ENCODE peak calls at places on chromosomes 1 and 21, in five cellular contexts. I is tibial artery, E is A673, U is GM23338, B is IMR-90. W is an unnamed sample. For H3K36me3, the result is how much of the 10 kb centered on the place peaks cover.

GRCh38 chr1:17403081-17403480 is 31.1 kb downstream of the PADI6 start:
- DNase-seq in E (no peak), U (no peak), I (no peak), B (no peak), W (peak)

GRCh38 chr1:227396539-227397355 is 78.5 kb upstream of the CDC42BPA start:
- DNase-seq in B (no peak), U (no peak), E (no peak), I (no peak), W (peak)

GRCh38 chr1:46473991-46474390 is 15.6 kb upstream of the DMBX1 start:
- DNase-seq in U (no peak), B (no peak), I (no peak), E (no peak), W (no peak)

GRCh38 chr1:15722836-15723542 is 13.1 kb upstream of the SLC25A34 start:
- DNase-seq in I (no peak), B (no peak), E (no peak), U (no peak), W (no peak)

GRCh38 chr1:5286244-5286643 is 631.8 kb downstream of the AJAP1 start:
- DNase-seq in I (no peak), B (no peak), E (peak), U (peak), W (no peak)

GRCh38 chr1:8031176-8031785 is 5.2 kb upstream of the ERRFI1 start:
- DNase-seq in E (peak), U (peak), B (peak), I (no peak), W (no peak)

GRCh38 chr1:58975888-58976287 is 192.0 kb upstream of the JUN start:
- DNase-seq in E (no peak), B (peak), I (no peak), U (no peak), W (no peak)

GRCh38 chr1:224632921-224633321 is 16.8 kb downstream of the CNIH3 start:
- DNase-seq in U (peak), B (peak), I (no peak), E (peak), W (no peak)

GRCh38 chr1:228344631-228345072 is 62.0 kb downstream of the TRIM11 start:
- DNase-seq in I (peak), B (no peak), U (no peak), E (no peak), W (peak)

GRCh38 chr1:80593197-80593596 is 1207.5 kb upstream of the ADGRL2 start:
- DNase-seq in B (no peak), U (no peak), I (no peak), E (no peak), W (no peak)

GRCh38 chr1:37817481-37817880 is 9.5 kb upstream of the YRDC start:
- DNase-seq in E (peak), B (peak), U (peak), I (no peak), W (no peak)

GRCh38 chr21:28684351-28684750 is 308.3 kb downstream of the LTN1 start:
- DNase-seq in E (no peak), I (no peak), B (no peak), U (no peak), W (no peak)

GRCh38 chr1:30742963-30743559 is 14.5 kb downstream of the LAPTM5 start:
- DNase-seq in B (no peak), E (no peak), I (no peak), U (no peak), W (no peak)

GRCh38 chr1:114092118-114092517 is 61.6 kb downstream of the SYT6 start:
- DNase-seq in E (no peak), B (no peak), U (no peak), I (no peak), W (no peak)

GRCh38 chr21:32819702-32820101 is 48.1 kb upstream of the PAXBP1 start:
- DNase-seq in I (peak), E (no peak), B (peak), U (no peak), W (peak)

GRCh38 chr1:163410073-163410522 is 88.3 kb downstream of the NUF2 start:
- DNase-seq in I (peak), B (peak), E (peak), U (peak), W (peak)

GRCh38 chr1:5754817-5755551 is 237.2 kb downstream of the NPHP4 start:
- DNase-seq in E (no peak), I (no peak), B (no peak), U (no peak), W (no peak)

DNA sequence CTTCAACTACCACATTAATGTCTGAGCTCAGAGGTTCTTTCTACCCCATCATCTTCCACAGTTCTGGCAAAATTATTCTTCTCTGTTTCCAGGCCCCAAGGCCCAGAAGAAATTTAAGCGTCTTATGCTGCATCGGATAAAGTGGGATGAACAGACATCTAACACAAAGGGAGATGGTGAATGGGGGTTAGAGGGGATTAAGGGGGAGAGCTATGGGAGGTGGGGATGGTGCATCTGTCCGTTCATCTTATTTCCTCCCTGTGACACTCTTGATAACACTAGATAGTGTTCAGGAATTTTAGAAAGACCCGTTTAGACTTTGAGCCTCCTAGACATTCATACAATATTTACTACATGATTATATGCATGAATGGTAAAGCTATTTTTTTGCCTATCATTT is 17.6 kb upstream of the RPRD2 start:
- DNase-seq in I (no peak), B (no peak), U (no peak), E (no peak), W (no peak)
- H3K36me3 ChIP-seq in I (half or more), B (under half), U (half or more), E (half or more), W (half or more)

GRCh38 chr1:2528611-2528965 is 1.5 kb downstream of the HES5 start:
- DNase-seq in E (no peak), B (no peak), U (no peak), I (no peak), W (no peak)

GRCh38 chr1:2532485-2533160 is 2.6 kb upstream of the HES5 start:
- DNase-seq in B (no peak), I (no peak), E (no peak), U (no peak), W (no peak)

GRCh38 chr1:2529776-2530500 is at the start of gene HES5:
- DNase-seq in E (no peak), U (peak), I (no peak), B (no peak), W (no peak)

GRCh38 chr1:2528966-2529750 is 905 bp downstream of the HES5 start:
- DNase-seq in I (no peak), B (no peak), U (peak), E (peak), W (no peak)

DNA sequence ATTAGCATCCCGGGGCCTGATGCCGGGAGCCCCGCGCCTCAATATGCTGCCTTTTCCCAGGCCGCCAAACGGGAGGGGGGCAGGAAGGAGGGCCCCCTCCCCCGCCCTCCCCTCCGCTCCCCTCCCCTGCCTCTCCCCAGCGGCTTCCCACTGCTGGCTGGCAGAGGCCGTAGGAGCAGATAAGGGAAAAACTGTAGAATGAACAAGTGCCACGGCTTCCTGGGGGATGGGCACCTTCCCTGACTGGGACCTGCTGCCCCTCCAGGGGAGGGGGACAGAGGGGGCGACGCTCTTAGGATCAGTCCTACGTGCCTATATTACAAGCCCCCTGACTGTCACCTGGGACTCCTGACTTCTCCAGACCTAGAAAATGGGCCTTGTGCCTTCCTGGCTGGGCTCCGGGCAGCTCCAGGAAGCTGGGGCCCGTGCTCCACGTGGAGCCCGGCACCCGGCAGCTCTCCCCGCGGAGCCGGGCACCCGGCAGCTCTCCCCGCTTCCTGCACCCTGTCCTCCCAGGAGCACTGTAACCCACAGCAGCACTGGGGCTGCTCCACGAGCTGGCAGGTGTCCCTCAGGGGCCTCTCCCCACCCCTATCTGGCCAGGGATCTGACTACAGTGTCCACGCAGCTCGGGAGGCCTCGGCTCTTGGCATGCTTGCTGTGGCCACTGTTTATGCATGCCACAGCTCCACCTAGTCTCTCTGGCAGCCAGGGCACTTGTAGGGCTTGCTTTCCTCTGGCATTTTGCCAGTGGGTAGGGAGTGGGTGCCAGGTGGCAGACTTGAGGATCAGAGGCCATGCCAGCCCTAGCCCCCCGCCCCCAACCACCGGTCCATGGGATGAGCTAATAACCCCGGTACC is 668 bp upstream of the HES5 start:
- DNase-seq in B (no peak), U (no peak), E (no peak), I (no peak), W (peak)
- H3K4me3 ChIP-seq in B (no peak), U (peak), E (no peak), I (peak), W (no peak)

GRCh38 chr1:2304282-2304681 is 76.2 kb downstream of the SKI start:
- DNase-seq in E (no peak), U (no peak), I (no peak), B (no peak), W (no peak)
- H3K36me3 ChIP-seq in E (under half), U (under half), I (half or more), B (half or more), W (under half)

GRCh38 chr1:63969461-63969893 is 195.7 kb downstream of the ROR1 start:
- DNase-seq in E (no peak), B (peak), U (no peak), I (no peak), W (no peak)

GRCh38 chr1:63973005-63973419 is 199.2 kb downstream of the ROR1 start:
- DNase-seq in B (no peak), U (peak), E (no peak), I (no peak), W (no peak)

GRCh38 chr1:63967901-63968300 is 194.1 kb downstream of the ROR1 start:
- DNase-seq in U (no peak), I (no peak), E (no peak), B (peak), W (no peak)

GRCh38 chr1:63968663-63969460 is 195.0 kb downstream of the ROR1 start:
- DNase-seq in U (no peak), B (peak), I (no peak), E (no peak), W (peak)

GRCh38 chr1:63971557-63971956 is 197.7 kb downstream of the ROR1 start:
- DNase-seq in B (no peak), I (no peak), E (no peak), U (no peak), W (no peak)
- H3K4me3 ChIP-seq in B (no peak), I (no peak), E (no peak), U (no peak), W (no peak)

DNA sequence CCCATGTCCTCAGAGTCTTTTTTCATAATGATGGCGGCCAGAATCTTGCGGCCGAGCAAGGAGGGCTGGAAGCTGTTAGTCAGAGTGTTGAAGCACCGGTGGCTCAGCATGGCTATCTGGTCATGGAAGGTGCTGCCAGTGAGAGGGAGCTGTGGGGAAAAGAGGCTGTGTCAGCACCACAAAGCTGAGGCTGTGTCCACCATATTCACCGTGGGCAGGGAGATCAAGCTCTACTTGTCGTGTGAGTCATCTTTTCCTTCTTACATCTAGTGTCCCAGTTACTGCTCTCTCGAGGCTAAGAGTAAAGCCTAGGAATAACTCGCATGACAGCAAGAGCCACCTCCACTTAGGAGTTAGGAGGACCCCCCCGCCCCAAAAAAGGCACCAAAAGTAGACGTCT is 18.2 kb downstream of the ADAR start:
- DNase-seq in I (no peak), B (peak), E (no peak), U (no peak), W (no peak)
- H3K36me3 ChIP-seq in I (half or more), B (half or more), E (half or more), U (half or more), W (half or more)

GRCh38 chr1:111221633-111222286 is 5.8 kb upstream of the CHI3L2 start:
- DNase-seq in I (no peak), B (peak), E (no peak), U (no peak), W (no peak)

GRCh38 chr1:111221276-111221632 is 6.3 kb upstream of the CHI3L2 start:
- DNase-seq in I (no peak), B (no peak), E (no peak), U (no peak), W (no peak)

GRCh38 chr1:111219466-111220286 is 7.8 kb upstream of the CHI3L2 start:
- DNase-seq in E (no peak), U (no peak), I (no peak), B (no peak), W (no peak)

GRCh38 chr1:111218947-111219346 is 8.6 kb upstream of the CHI3L2 start:
- DNase-seq in B (no peak), U (no peak), E (no peak), I (no peak), W (no peak)

DNA sequence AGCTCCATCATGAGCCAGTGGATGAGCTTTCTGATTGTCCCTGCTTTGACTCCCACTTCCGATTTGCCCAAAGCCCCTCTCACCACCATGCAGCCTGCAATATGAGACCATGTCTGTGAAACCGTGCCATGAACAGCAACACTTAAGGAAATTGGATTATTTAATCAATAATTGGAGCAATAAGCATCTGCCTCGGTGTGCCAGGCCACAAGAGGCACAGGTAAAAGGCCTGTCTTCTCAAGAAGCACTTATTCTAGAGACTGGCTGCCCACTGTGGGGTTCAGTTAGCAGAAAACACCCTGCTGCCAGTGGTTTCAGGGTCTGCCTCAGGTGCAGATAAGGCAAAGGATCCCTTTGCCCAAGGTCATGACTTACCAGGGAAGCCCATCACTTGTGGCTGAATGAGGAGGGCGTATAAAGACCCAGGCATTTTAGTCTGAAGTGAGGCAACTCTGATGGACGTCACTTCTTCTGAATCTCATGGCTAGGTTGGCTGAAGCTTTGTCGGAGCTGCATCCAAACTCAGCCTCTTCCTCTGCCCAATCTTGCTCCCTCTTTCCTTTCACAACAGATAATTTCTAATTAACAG is 7.1 kb upstream of the CHI3L2 start:
- DNase-seq in U (no peak), B (no peak), E (no peak), I (no peak), W (no peak)
- H3K4me3 ChIP-seq in U (no peak), B (no peak), E (no peak), I (no peak), W (no peak)

DNA sequence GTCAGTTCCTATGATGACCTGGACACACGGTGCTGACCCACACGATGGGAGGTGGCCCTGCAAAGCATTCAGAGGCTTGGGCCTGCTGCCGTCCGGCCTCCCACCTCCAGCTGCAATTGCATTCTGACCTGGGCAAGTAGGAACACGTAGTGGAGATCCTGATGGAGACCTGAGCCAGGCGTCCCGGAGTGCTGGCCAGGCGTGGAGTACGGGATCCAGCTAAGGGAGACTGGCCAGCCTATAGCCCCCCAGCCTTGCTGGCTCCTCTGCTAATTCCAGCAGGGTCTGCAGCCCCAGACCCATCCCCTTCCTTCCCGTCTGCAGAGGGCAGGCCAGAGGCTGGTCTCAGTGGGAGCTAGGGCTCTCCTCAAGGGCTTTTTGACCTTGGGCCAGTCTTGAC is 11.2 kb downstream of the CD46 start:
- DNase-seq in E (no peak), U (no peak), I (no peak), B (no peak), W (no peak)
- H3K36me3 ChIP-seq in E (half or more), U (half or more), I (half or more), B (under half), W (half or more)

W was measured in MG63.